ENCODE peak calls at places on chromosomes 7 and 10, in five cellular contexts. One of them, this sample, is unnamed.

GRCh38 chr10:107914450-107915276 is 750.2 kb upstream of the SORCS1 start:
- DNase-seq in AML-193: no peak
- DNase-seq in left ventricle myocardium superior: no peak
- DNase-seq in T-cell: no peak
- DNase-seq in body of pancreas: peak
- DNase-seq in this sample: peak

GRCh38 chr10:11415095-11415494 is 196.4 kb downstream of the USP6NL start:
- DNase-seq in body of pancreas: no peak
- DNase-seq in left ventricle myocardium superior: no peak
- DNase-seq in AML-193: no peak
- DNase-seq in T-cell: no peak
- DNase-seq in this sample: no peak

GRCh38 chr7:156402255-156402654 is 238.3 kb upstream of the RNF32 start:
- DNase-seq in AML-193: no peak
- DNase-seq in left ventricle myocardium superior: no peak
- DNase-seq in body of pancreas: no peak
- DNase-seq in T-cell: no peak
- DNase-seq in this sample: no peak

GRCh38 chr10:107970512-107970911 is 806.0 kb upstream of the SORCS1 start:
- DNase-seq in left ventricle myocardium superior: no peak
- DNase-seq in T-cell: no peak
- DNase-seq in body of pancreas: no peak
- DNase-seq in AML-193: no peak
- DNase-seq in this sample: no peak

GRCh38 chr10:21530616-21531015 is 3.4 kb upstream of the MLLT10 start:
- DNase-seq in T-cell: no peak
- DNase-seq in left ventricle myocardium superior: no peak
- DNase-seq in body of pancreas: no peak
- DNase-seq in AML-193: no peak
- DNase-seq in this sample: no peak

GRCh38 chr10:122475130-122475529 is 13.8 kb downstream of the HTRA1 start:
- DNase-seq in left ventricle myocardium superior: peak
- DNase-seq in body of pancreas: peak
- DNase-seq in T-cell: no peak
- DNase-seq in AML-193: no peak
- DNase-seq in this sample: no peak

GRCh38 chr7:107614425-107614824 is 34.4 kb downstream of the BCAP29 start:
- DNase-seq in AML-193: no peak
- DNase-seq in body of pancreas: no peak
- DNase-seq in left ventricle myocardium superior: no peak
- DNase-seq in T-cell: no peak
- DNase-seq in this sample: no peak

GRCh38 chr7:101124376-101125056 is 2.4 kb upstream of the SERPINE1 start:
- DNase-seq in AML-193: peak
- DNase-seq in body of pancreas: no peak
- DNase-seq in T-cell: no peak
- DNase-seq in left ventricle myocardium superior: no peak
- DNase-seq in this sample: no peak

GRCh38 chr7:132476541-132476940 is 99.7 kb downstream of the PLXNA4 start:
- DNase-seq in left ventricle myocardium superior: no peak
- DNase-seq in AML-193: no peak
- DNase-seq in body of pancreas: no peak
- DNase-seq in T-cell: no peak
- DNase-seq in this sample: no peak

This sample was measured in mucosa of descending colon.